ENCODE peak calls at places on chromosomes 11 and 22, in six cellular contexts. One of them, this sample, is unnamed.

GRCh38 chr11:93541884-93542752 is 1.1 kb downstream of the SMCO4 start:
- ATAC-seq in left cardiac atrium: peak
- ATAC-seq in Panc1: peak
- ATAC-seq in activated CD8-positive, alpha-beta T cell treated with anti-CD3 and anti-CD28 coated beads for 36 hours: peak
- ATAC-seq in pancreas: peak
- ATAC-seq in left lung: peak
- ATAC-seq in this sample: peak

GRCh38 chr11:60777106-60777505 is 8.0 kb upstream of the MS4A10 start:
- ATAC-seq in left cardiac atrium: no peak
- ATAC-seq in Panc1: no peak
- ATAC-seq in activated CD8-positive, alpha-beta T cell treated with anti-CD3 and anti-CD28 coated beads for 36 hours: no peak
- ATAC-seq in pancreas: no peak
- ATAC-seq in left lung: no peak
- ATAC-seq in this sample: no peak

GRCh38 chr11:63444181-63444580 is 46.8 kb downstream of the PLAAT5 start:
- ATAC-seq in left cardiac atrium: no peak
- ATAC-seq in Panc1: no peak
- ATAC-seq in activated CD8-positive, alpha-beta T cell treated with anti-CD3 and anti-CD28 coated beads for 36 hours: no peak
- ATAC-seq in pancreas: no peak
- ATAC-seq in left lung: no peak
- ATAC-seq in this sample: peak

GRCh38 chr11:67027943-67028542 is 5.1 kb downstream of the SYT12 start:
- ATAC-seq in left cardiac atrium: no peak
- ATAC-seq in Panc1: no peak
- ATAC-seq in activated CD8-positive, alpha-beta T cell treated with anti-CD3 and anti-CD28 coated beads for 36 hours: no peak
- ATAC-seq in pancreas: no peak
- ATAC-seq in left lung: no peak
- ATAC-seq in this sample: no peak

GRCh38 chr11:119254239-119254638 is 48.1 kb downstream of the CBL start:
- ATAC-seq in left cardiac atrium: no peak
- ATAC-seq in Panc1: no peak
- ATAC-seq in activated CD8-positive, alpha-beta T cell treated with anti-CD3 and anti-CD28 coated beads for 36 hours: peak
- ATAC-seq in pancreas: no peak
- ATAC-seq in left lung: no peak
- ATAC-seq in this sample: peak

GRCh38 chr11:44574620-44575287 is 9.3 kb downstream of the CD82 start:
- ATAC-seq in left cardiac atrium: peak
- ATAC-seq in Panc1: no peak
- ATAC-seq in activated CD8-positive, alpha-beta T cell treated with anti-CD3 and anti-CD28 coated beads for 36 hours: peak
- ATAC-seq in pancreas: peak
- ATAC-seq in left lung: peak
- ATAC-seq in this sample: peak

GRCh38 chr11:133953571-133953970 is 3.2 kb downstream of the IGSF9B start:
- ATAC-seq in left cardiac atrium: no peak
- ATAC-seq in Panc1: no peak
- ATAC-seq in activated CD8-positive, alpha-beta T cell treated with anti-CD3 and anti-CD28 coated beads for 36 hours: no peak
- ATAC-seq in pancreas: no peak
- ATAC-seq in left lung: no peak
- ATAC-seq in this sample: no peak

GRCh38 chr11:13229675-13230359 is 47.8 kb upstream of the BMAL1 start:
- ATAC-seq in left cardiac atrium: peak
- ATAC-seq in Panc1: no peak
- ATAC-seq in activated CD8-positive, alpha-beta T cell treated with anti-CD3 and anti-CD28 coated beads for 36 hours: no peak
- ATAC-seq in pancreas: no peak
- ATAC-seq in left lung: peak
- ATAC-seq in this sample: no peak

GRCh38 chr11:129375731-129376657 is at the start of gene BARX2:
- ATAC-seq in left cardiac atrium: peak
- ATAC-seq in Panc1: peak
- ATAC-seq in activated CD8-positive, alpha-beta T cell treated with anti-CD3 and anti-CD28 coated beads for 36 hours: peak
- ATAC-seq in pancreas: peak
- ATAC-seq in left lung: peak
- ATAC-seq in this sample: no peak

GRCh38 chr11:76491644-76492043 is 46.8 kb downstream of the EMSY start:
- ATAC-seq in left cardiac atrium: no peak
- ATAC-seq in Panc1: peak
- ATAC-seq in activated CD8-positive, alpha-beta T cell treated with anti-CD3 and anti-CD28 coated beads for 36 hours: no peak
- ATAC-seq in pancreas: no peak
- ATAC-seq in left lung: no peak
- ATAC-seq in this sample: no peak

GRCh38 chr11:65448418-65449196 is 26.0 kb downstream of the NEAT1 start:
- ATAC-seq in left cardiac atrium: peak
- ATAC-seq in Panc1: no peak
- ATAC-seq in activated CD8-positive, alpha-beta T cell treated with anti-CD3 and anti-CD28 coated beads for 36 hours: peak
- ATAC-seq in pancreas: no peak
- ATAC-seq in left lung: no peak
- ATAC-seq in this sample: no peak

GRCh38 chr22:50251472-50252054 is 498 bp upstream of the HDAC10 start:
- ATAC-seq in left cardiac atrium: no peak
- ATAC-seq in Panc1: peak
- ATAC-seq in activated CD8-positive, alpha-beta T cell treated with anti-CD3 and anti-CD28 coated beads for 36 hours: no peak
- ATAC-seq in pancreas: peak
- ATAC-seq in left lung: peak
- ATAC-seq in this sample: no peak

GRCh38 chr22:49046546-49047305 is 780.9 kb downstream of the BRD1 start:
- ATAC-seq in left cardiac atrium: peak
- ATAC-seq in Panc1: peak
- ATAC-seq in activated CD8-positive, alpha-beta T cell treated with anti-CD3 and anti-CD28 coated beads for 36 hours: peak
- ATAC-seq in pancreas: peak
- ATAC-seq in left lung: peak
- ATAC-seq in this sample: no peak

GRCh38 chr11:75503531-75504099 is 22.1 kb downstream of the GDPD5 start:
- ATAC-seq in left cardiac atrium: no peak
- ATAC-seq in Panc1: no peak
- ATAC-seq in activated CD8-positive, alpha-beta T cell treated with anti-CD3 and anti-CD28 coated beads for 36 hours: no peak
- ATAC-seq in pancreas: no peak
- ATAC-seq in left lung: no peak
- ATAC-seq in this sample: no peak

GRCh38 chr22:48035897-48036296 is 1273.4 kb downstream of the TBC1D22A start:
- ATAC-seq in left cardiac atrium: no peak
- ATAC-seq in Panc1: no peak
- ATAC-seq in activated CD8-positive, alpha-beta T cell treated with anti-CD3 and anti-CD28 coated beads for 36 hours: no peak
- ATAC-seq in pancreas: no peak
- ATAC-seq in left lung: no peak
- ATAC-seq in this sample: no peak

GRCh38 chr11:121473064-121473777 is 20.5 kb upstream of the SORL1-AS1 start:
- ATAC-seq in left cardiac atrium: no peak
- ATAC-seq in Panc1: no peak
- ATAC-seq in activated CD8-positive, alpha-beta T cell treated with anti-CD3 and anti-CD28 coated beads for 36 hours: no peak
- ATAC-seq in pancreas: peak
- ATAC-seq in left lung: peak
- ATAC-seq in this sample: no peak

GRCh38 chr11:44125598-44125997 is 30.1 kb downstream of the EXT2 start:
- ATAC-seq in left cardiac atrium: peak
- ATAC-seq in Panc1: no peak
- ATAC-seq in activated CD8-positive, alpha-beta T cell treated with anti-CD3 and anti-CD28 coated beads for 36 hours: no peak
- ATAC-seq in pancreas: no peak
- ATAC-seq in left lung: no peak
- ATAC-seq in this sample: no peak

GRCh38 chr22:33000342-33001280 is 57.6 kb downstream of the SYN3 start:
- ATAC-seq in left cardiac atrium: peak
- ATAC-seq in Panc1: peak
- ATAC-seq in activated CD8-positive, alpha-beta T cell treated with anti-CD3 and anti-CD28 coated beads for 36 hours: no peak
- ATAC-seq in pancreas: peak
- ATAC-seq in left lung: peak
- ATAC-seq in this sample: no peak

This sample was measured in activated CD4-positive, CD25-positive, alpha-beta regulatory T cell treated with anti-CD3 and anti-CD28 coated beads, Interleukin-2, amount 50 U/mL, for 24 hours.